ENCODE peak calls at places on chromosomes 3 and 15, in five cellular contexts. L is naive thymus-derived CD4-positive, alpha-beta T cell; H is CD4-positive, CD25-positive, alpha-beta regulatory T cell; X is cardiac muscle cell; V is ovary. R is an unnamed sample.

GRCh38 chr3:27357665-27358258 is 11.4 kb downstream of the NEK10 start:
- DNase-seq in L (peak; percentile 51), H (peak; percentile 82), X (peak; percentile 71), V (no peak), R (peak; percentile 56)

GRCh38 chr3:29282431-29283296 is 1.8 kb downstream of the RBMS3 start:
- DNase-seq in L (no peak), H (peak; percentile 38), X (peak; percentile 34), V (peak; percentile 19), R (no peak)

GRCh38 chr3:143206955-143207337 is 87.4 kb downstream of the CHST2 start:
- DNase-seq in L (no peak), H (no peak), X (no peak), V (no peak), R (no peak)

GRCh38 chr3:186996356-186996755 is 66.0 kb downstream of the ST6GAL1 start:
- DNase-seq in L (no peak), H (no peak), X (no peak), V (no peak), R (no peak)

GRCh38 chr3:62672988-62673313 is 202.3 kb downstream of the CADPS start:
- DNase-seq in L (no peak), H (no peak), X (no peak), V (no peak), R (no peak)

GRCh38 chr3:37295925-37296324 is 121.5 kb upstream of the LRRFIP2 start:
- DNase-seq in L (no peak), H (no peak), X (no peak), V (no peak), R (no peak)

GRCh38 chr3:72496055-72496690 is 352.1 kb downstream of the SHQ1 start:
- DNase-seq in L (no peak), H (no peak), X (no peak), V (no peak), R (no peak)

GRCh38 chr3:159128628-159129027 is 326.8 kb downstream of the MFSD1 start:
- DNase-seq in L (no peak), H (no peak), X (no peak), V (no peak), R (no peak)

GRCh38 chr3:102102394-102102793 is 253.1 kb downstream of the NFKBIZ start:
- DNase-seq in L (no peak), H (no peak), X (no peak), V (no peak), R (no peak)

GRCh38 chr3:107062787-107063186 is 314.5 kb upstream of the CCDC54 start:
- DNase-seq in L (no peak), H (no peak), X (no peak), V (no peak), R (no peak)

GRCh38 chr3:121545049-121545563 is 682 bp downstream of the POLQ start:
- DNase-seq in L (no peak), H (no peak), X (peak; percentile 1), V (no peak), R (no peak)

GRCh38 chr3:72319202-72320095 is 528.8 kb downstream of the SHQ1 start:
- DNase-seq in L (no peak), H (peak; percentile 25), X (no peak), V (no peak), R (no peak)

GRCh38 chr3:41365973-41366372 is 166.7 kb downstream of the CTNNB1 start:
- DNase-seq in L (no peak), H (no peak), X (no peak), V (no peak), R (no peak)

GRCh38 chr3:123818324-123818920 is 65.7 kb downstream of the MYLK start:
- DNase-seq in L (no peak), H (no peak), X (no peak), V (no peak), R (no peak)

GRCh38 chr3:124812291-124813265 is 74.6 kb downstream of the ITGB5 start:
- DNase-seq in L (no peak), H (no peak), X (no peak), V (peak; percentile 68), R (peak; percentile 57)

GRCh38 chr3:162211470-162211869 is 714.9 kb downstream of the OTOL1 start:
- DNase-seq in L (no peak), H (no peak), X (no peak), V (no peak), R (no peak)

GRCh38 chr15:99536422-99537033 is 29.3 kb upstream of the MEF2A start:
- DNase-seq in L (no peak), H (no peak), X (no peak), V (no peak), R (no peak)

GRCh38 chr3:41222012-41222411 is 22.7 kb downstream of the CTNNB1 start:
- DNase-seq in L (no peak), H (no peak), X (no peak), V (no peak), R (no peak)

GRCh38 chr3:72042397-72043211 is 257.7 kb upstream of the PROK2 start:
- DNase-seq in L (no peak), H (no peak), X (no peak), V (no peak), R (no peak)

GRCh38 chr3:178996399-178996798 is 75.2 kb downstream of the ZMAT3 start:
- DNase-seq in L (no peak), H (peak; percentile 9), X (no peak), V (no peak), R (no peak)

GRCh38 chr3:116000315-116000714 is 377.0 kb downstream of the GAP43 start:
- DNase-seq in L (no peak), H (no peak), X (no peak), V (no peak), R (no peak)

GRCh38 chr15:43253431-43254403 is 13.0 kb downstream of the TGM5 start:
- DNase-seq in L (no peak), H (peak; percentile 27), X (no peak), V (no peak), R (no peak)

GRCh38 chr3:31066999-31067398 is 172.5 kb upstream of the GADL1 start:
- DNase-seq in L (no peak), H (no peak), X (no peak), V (no peak), R (no peak)

GRCh38 chr15:62492900-62493299 is 327.8 kb upstream of the C2CD4B start:
- DNase-seq in L (no peak), H (no peak), X (no peak), V (no peak), R (no peak)

GRCh38 chr15:73750951-73751350 is 2.2 kb downstream of the INSYN1 start:
- DNase-seq in L (no peak), H (no peak), X (no peak), V (no peak), R (no peak)
- H3K27ac ChIP-seq in L (no peak overlapping the region), H (no peak overlapping the region), X (no peak overlapping the region), V (no peak overlapping the region), R (no peak overlapping the region)

DNA sequence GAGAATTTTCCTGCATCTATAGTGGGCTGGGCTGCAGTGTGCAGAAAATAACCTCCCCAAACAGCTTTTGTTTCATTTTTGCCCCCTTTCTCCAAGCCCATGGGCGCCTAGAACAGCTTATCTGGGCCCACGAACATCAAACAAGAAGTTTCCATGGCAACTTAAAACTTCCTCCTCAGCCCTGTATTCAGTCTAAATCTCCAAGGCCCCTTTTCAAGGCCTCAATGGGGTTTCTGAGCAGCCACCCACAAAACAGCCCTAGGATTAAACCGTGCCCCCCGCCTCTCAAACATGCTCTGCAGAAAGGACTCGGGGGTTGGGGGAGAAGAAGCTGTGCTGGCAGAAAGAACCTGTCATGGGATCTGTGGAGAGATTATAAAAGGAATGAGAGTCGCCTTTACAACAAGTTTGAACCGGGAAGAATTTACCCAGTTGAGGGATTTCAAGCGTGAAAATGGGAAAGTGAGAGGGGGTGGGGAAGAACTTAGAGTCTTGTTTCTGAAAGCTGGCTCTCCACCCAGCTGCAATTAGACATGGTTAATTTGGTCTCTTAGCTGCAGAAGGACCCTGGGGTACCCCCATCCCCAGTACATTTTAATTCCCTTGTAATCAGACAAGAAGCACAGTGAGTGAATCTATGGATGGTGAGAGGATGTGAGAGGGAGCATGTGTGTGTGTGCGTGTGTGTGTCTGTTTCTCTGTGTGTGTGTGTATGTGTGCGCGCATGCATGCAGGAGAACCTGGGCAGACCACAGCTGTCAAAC is 4.3 kb upstream of the FAM107A start:
- DNase-seq in L (no peak), H (no peak), X (no peak), V (no peak), R (no peak)
- H3K4me1 ChIP-seq in L (no peaks in the 10 kb centered on the region), H (peaks cover 13% of the 10 kb centered on the region), X (no peaks in the 10 kb centered on the region), V (peaks cover 3% of the 10 kb centered on the region), R (no peaks in the 10 kb centered on the region)

DNA sequence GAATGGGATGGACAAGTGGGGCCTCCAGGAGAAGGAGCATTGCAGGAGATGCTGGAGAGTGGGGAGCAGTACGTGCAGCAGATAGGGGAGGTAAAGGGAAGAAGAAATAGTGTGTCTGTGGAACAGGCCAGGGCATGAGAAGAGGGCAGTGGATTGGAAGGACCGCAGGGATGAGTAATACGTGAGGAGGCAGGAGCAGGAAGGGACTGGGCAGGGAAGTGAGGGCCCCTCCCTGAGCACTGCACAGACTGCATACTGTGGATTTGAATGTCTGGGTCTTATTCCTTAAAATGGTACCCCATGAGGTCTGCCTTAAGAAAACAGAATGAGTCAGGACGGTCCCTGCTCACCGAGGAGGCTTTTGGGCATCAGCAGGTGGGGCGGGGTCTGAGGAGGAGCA is 210.0 kb upstream of the NDN start:
- DNase-seq in L (no peak), H (no peak), X (no peak), V (no peak), R (no peak)
- H3K27me3 ChIP-seq in L (no peaks in the 10 kb centered on the region), H (no peaks in the 10 kb centered on the region), X (no peaks in the 10 kb centered on the region), V (no peaks in the 10 kb centered on the region), R (no peaks in the 10 kb centered on the region)

GRCh38 chr15:92167413-92167950 is 226.2 kb upstream of the ST8SIA2 start:
- DNase-seq in L (no peak), H (no peak), X (no peak), V (no peak), R (no peak)
- H3K27ac ChIP-seq in L (no peak overlapping the region), H (no peak overlapping the region), X (peak overlapping the region; percentile 40), V (no peak overlapping the region), R (no peak overlapping the region)

GRCh38 chr3:99761415-99761981 is 56.2 kb upstream of the CMSS1 start:
- DNase-seq in L (no peak), H (no peak), X (peak; percentile 18), V (no peak), R (no peak)
- H3K4me1 ChIP-seq in L (no peaks in the 10 kb centered on the region), H (no peaks in the 10 kb centered on the region), X (no peaks in the 10 kb centered on the region), V (peaks cover 1% of the 10 kb centered on the region), R (no peaks in the 10 kb centered on the region)

DNA sequence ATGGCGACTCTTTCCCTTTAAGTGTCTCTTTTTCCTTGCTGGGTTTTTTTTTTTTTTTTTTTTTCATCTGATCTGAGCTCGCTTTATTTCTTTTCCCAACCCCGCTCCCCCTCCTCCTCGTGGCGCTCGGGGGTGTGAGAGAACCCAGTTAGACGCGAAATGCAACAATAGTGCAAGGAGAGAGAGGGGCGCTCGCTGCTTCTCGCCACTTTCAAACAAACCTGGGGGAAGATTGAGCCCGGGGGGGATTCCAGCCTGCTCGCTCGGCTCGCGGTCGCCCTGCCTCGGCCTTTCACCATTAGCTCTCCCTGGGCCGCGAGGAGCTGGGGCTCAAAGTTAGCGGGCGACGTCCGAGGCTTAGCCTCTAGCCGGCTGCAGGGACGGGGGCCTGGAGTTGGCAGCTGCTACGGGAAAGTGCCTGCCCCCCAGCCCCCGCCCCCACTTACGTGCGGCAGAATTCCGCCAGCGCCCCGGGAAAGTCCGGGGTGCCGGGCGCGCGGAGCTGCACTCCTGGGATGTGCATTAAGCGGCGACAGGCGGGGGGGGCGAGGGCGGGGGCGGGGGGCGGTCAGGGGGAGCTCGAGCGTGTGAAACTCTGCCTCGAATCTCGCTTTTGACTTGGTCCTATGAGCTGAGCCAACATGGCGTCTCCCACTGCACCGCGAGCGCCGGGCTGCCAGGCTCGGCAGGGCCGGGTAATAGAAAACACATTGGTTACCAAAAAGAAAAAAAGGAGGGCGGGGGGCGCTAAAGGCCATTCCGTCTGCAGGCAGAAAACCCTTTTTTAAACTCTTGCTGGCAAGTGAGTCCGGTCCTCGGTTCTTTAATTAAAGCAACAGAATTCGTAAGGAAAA is 10.3 kb downstream of the NR2F2 start:
- DNase-seq in L (no peak), H (no peak), X (peak; percentile 73), V (peak; percentile 54), R (peak; percentile 35)
- H3K27me3 ChIP-seq in L (no peaks in the 10 kb centered on the region), H (peaks cover 40% of the 10 kb centered on the region), X (peaks cover 94% of the 10 kb centered on the region), V (no peaks in the 10 kb centered on the region), R (no peaks in the 10 kb centered on the region)